ENCODE peak calls at places on chromosomes 16 and 17, in ten cellular contexts. One of them, this sample, is unnamed.

GRCh38 chr17:48542114-48542955 is 2.6 kb downstream of the HOXB2 start:
- DNase-seq in nephron progenitor cell: peak; percentile 41
- DNase-seq in 8988T: no peak
- DNase-seq in GM06990: no peak
- DNase-seq in neural crest cell: no peak
- DNase-seq in NCI-H1092: no peak
- DNase-seq in endothelial cell: no peak
- DNase-seq in CD8-positive, alpha-beta memory T cell: no peak
- DNase-seq in left colon: no peak
- DNase-seq in cardiac septum: peak; percentile 68
- DNase-seq in this sample: peak; percentile 60

GRCh38 chr17:61495161-61495857 is 43.1 kb downstream of the TBX4 start:
- DNase-seq in left colon: no peak
- DNase-seq in endothelial cell: no peak
- DNase-seq in NCI-H1092: no peak
- DNase-seq in CD8-positive, alpha-beta memory T cell: no peak
- DNase-seq in 8988T: no peak
- DNase-seq in GM06990: peak; percentile 14
- DNase-seq in neural crest cell: no peak
- DNase-seq in cardiac septum: no peak
- DNase-seq in nephron progenitor cell: no peak
- DNase-seq in this sample: peak; percentile 86

GRCh38 chr16:74099530-74099929 is 197.1 kb upstream of the PSMD7 start:
- DNase-seq in CD8-positive, alpha-beta memory T cell: no peak
- DNase-seq in endothelial cell: no peak
- DNase-seq in cardiac septum: no peak
- DNase-seq in NCI-H1092: no peak
- DNase-seq in left colon: no peak
- DNase-seq in GM06990: no peak
- DNase-seq in nephron progenitor cell: no peak
- DNase-seq in 8988T: no peak
- DNase-seq in neural crest cell: no peak
- DNase-seq in this sample: no peak

GRCh38 chr17:69418535-69418934 is 4.0 kb downstream of the MAP2K6 start:
- DNase-seq in endothelial cell: no peak
- DNase-seq in 8988T: no peak
- DNase-seq in cardiac septum: no peak
- DNase-seq in nephron progenitor cell: no peak
- DNase-seq in NCI-H1092: no peak
- DNase-seq in left colon: no peak
- DNase-seq in GM06990: no peak
- DNase-seq in neural crest cell: no peak
- DNase-seq in CD8-positive, alpha-beta memory T cell: no peak
- DNase-seq in this sample: no peak

GRCh38 chr16:58589311-58589890 is 40.2 kb downstream of the CNOT1 start:
- DNase-seq in endothelial cell: no peak
- DNase-seq in left colon: no peak
- DNase-seq in neural crest cell: no peak
- DNase-seq in 8988T: no peak
- DNase-seq in cardiac septum: no peak
- DNase-seq in GM06990: no peak
- DNase-seq in NCI-H1092: no peak
- DNase-seq in nephron progenitor cell: no peak
- DNase-seq in CD8-positive, alpha-beta memory T cell: no peak
- DNase-seq in this sample: no peak

GRCh38 chr17:15239471-15239870 is 25.7 kb downstream of the PMP22 start:
- DNase-seq in nephron progenitor cell: no peak
- DNase-seq in NCI-H1092: no peak
- DNase-seq in left colon: no peak
- DNase-seq in GM06990: no peak
- DNase-seq in CD8-positive, alpha-beta memory T cell: no peak
- DNase-seq in neural crest cell: no peak
- DNase-seq in endothelial cell: no peak
- DNase-seq in cardiac septum: no peak
- DNase-seq in 8988T: no peak
- DNase-seq in this sample: no peak

GRCh38 chr16:82034981-82035612 is at the start of gene HSD17B2:
- DNase-seq in cardiac septum: no peak
- DNase-seq in endothelial cell: no peak
- DNase-seq in 8988T: no peak
- DNase-seq in NCI-H1092: no peak
- DNase-seq in CD8-positive, alpha-beta memory T cell: no peak
- DNase-seq in neural crest cell: no peak
- DNase-seq in left colon: peak; percentile 73
- DNase-seq in GM06990: no peak
- DNase-seq in nephron progenitor cell: no peak
- DNase-seq in this sample: peak; percentile 90

GRCh38 chr17:31609331-31609730 is 217.9 kb downstream of the RAB11FIP4 start:
- DNase-seq in nephron progenitor cell: no peak
- DNase-seq in NCI-H1092: no peak
- DNase-seq in 8988T: no peak
- DNase-seq in endothelial cell: no peak
- DNase-seq in left colon: no peak
- DNase-seq in CD8-positive, alpha-beta memory T cell: no peak
- DNase-seq in neural crest cell: no peak
- DNase-seq in cardiac septum: no peak
- DNase-seq in GM06990: no peak
- DNase-seq in this sample: no peak

GRCh38 chr17:13806023-13806553 is 204.4 kb upstream of the HS3ST3A1 start:
- DNase-seq in cardiac septum: no peak
- DNase-seq in left colon: no peak
- DNase-seq in GM06990: no peak
- DNase-seq in endothelial cell: no peak
- DNase-seq in 8988T: no peak
- DNase-seq in nephron progenitor cell: no peak
- DNase-seq in CD8-positive, alpha-beta memory T cell: no peak
- DNase-seq in NCI-H1092: no peak
- DNase-seq in neural crest cell: no peak
- DNase-seq in this sample: peak; percentile 5

GRCh38 chr17:72592242-72592966 is 471.6 kb downstream of the SOX9 start:
- DNase-seq in left colon: peak; percentile 81
- DNase-seq in NCI-H1092: peak; percentile 77
- DNase-seq in 8988T: peak; percentile 83
- DNase-seq in endothelial cell: peak; percentile 78
- DNase-seq in nephron progenitor cell: peak; percentile 84
- DNase-seq in neural crest cell: peak; percentile 84
- DNase-seq in cardiac septum: no peak
- DNase-seq in GM06990: peak; percentile 68
- DNase-seq in CD8-positive, alpha-beta memory T cell: peak; percentile 4
- DNase-seq in this sample: peak; percentile 64

GRCh38 chr17:65023791-65024190 is 32.7 kb downstream of the GNA13 start:
- DNase-seq in 8988T: no peak
- DNase-seq in GM06990: no peak
- DNase-seq in left colon: no peak
- DNase-seq in CD8-positive, alpha-beta memory T cell: no peak
- DNase-seq in endothelial cell: no peak
- DNase-seq in cardiac septum: no peak
- DNase-seq in NCI-H1092: no peak
- DNase-seq in nephron progenitor cell: no peak
- DNase-seq in neural crest cell: no peak
- DNase-seq in this sample: no peak

GRCh38 chr16:88570691-88571092 is 489 bp downstream of the ZC3H18 start:
- DNase-seq in nephron progenitor cell: no peak
- DNase-seq in cardiac septum: no peak
- DNase-seq in GM06990: peak; percentile 61
- DNase-seq in neural crest cell: no peak
- DNase-seq in 8988T: no peak
- DNase-seq in left colon: peak; percentile 46
- DNase-seq in CD8-positive, alpha-beta memory T cell: peak; percentile 24
- DNase-seq in endothelial cell: peak; percentile 19
- DNase-seq in NCI-H1092: no peak
- DNase-seq in this sample: no peak

GRCh38 chr17:35022536-35023063 is 40.9 kb downstream of the RFFL start:
- DNase-seq in CD8-positive, alpha-beta memory T cell: peak; percentile 63
- DNase-seq in left colon: peak; percentile 42
- DNase-seq in NCI-H1092: peak; percentile 84
- DNase-seq in nephron progenitor cell: no peak
- DNase-seq in GM06990: peak; percentile 52
- DNase-seq in cardiac septum: peak; percentile 87
- DNase-seq in neural crest cell: no peak
- DNase-seq in endothelial cell: peak; percentile 41
- DNase-seq in 8988T: peak; percentile 57
- DNase-seq in this sample: peak; percentile 95

GRCh38 chr17:37084375-37084774 is 135.6 kb downstream of the AATF start:
- DNase-seq in CD8-positive, alpha-beta memory T cell: no peak
- DNase-seq in neural crest cell: no peak
- DNase-seq in GM06990: no peak
- DNase-seq in nephron progenitor cell: no peak
- DNase-seq in left colon: no peak
- DNase-seq in endothelial cell: no peak
- DNase-seq in 8988T: no peak
- DNase-seq in cardiac septum: no peak
- DNase-seq in NCI-H1092: no peak
- DNase-seq in this sample: no peak

GRCh38 chr16:26442333-26442732 is 624.4 kb upstream of the C16orf82 start:
- DNase-seq in CD8-positive, alpha-beta memory T cell: no peak
- DNase-seq in GM06990: no peak
- DNase-seq in 8988T: no peak
- DNase-seq in nephron progenitor cell: no peak
- DNase-seq in left colon: no peak
- DNase-seq in cardiac septum: no peak
- DNase-seq in endothelial cell: no peak
- DNase-seq in NCI-H1092: no peak
- DNase-seq in neural crest cell: no peak
- DNase-seq in this sample: no peak

GRCh38 chr17:81408049-81408448 is 12.8 kb downstream of the BAHCC1 start:
- DNase-seq in CD8-positive, alpha-beta memory T cell: no peak
- DNase-seq in neural crest cell: no peak
- DNase-seq in left colon: no peak
- DNase-seq in 8988T: no peak
- DNase-seq in endothelial cell: no peak
- DNase-seq in nephron progenitor cell: no peak
- DNase-seq in GM06990: no peak
- DNase-seq in NCI-H1092: no peak
- DNase-seq in cardiac septum: no peak
- DNase-seq in this sample: no peak

GRCh38 chr16:83045790-83046189 is 419.0 kb downstream of the CDH13 start:
- DNase-seq in neural crest cell: no peak
- DNase-seq in NCI-H1092: no peak
- DNase-seq in cardiac septum: no peak
- DNase-seq in endothelial cell: no peak
- DNase-seq in 8988T: no peak
- DNase-seq in left colon: no peak
- DNase-seq in GM06990: no peak
- DNase-seq in nephron progenitor cell: no peak
- DNase-seq in CD8-positive, alpha-beta memory T cell: no peak
- DNase-seq in this sample: no peak

GRCh38 chr16:3408561-3409197 is 7.7 kb downstream of the ZNF174 start:
- DNase-seq in NCI-H1092: no peak
- DNase-seq in neural crest cell: no peak
- DNase-seq in 8988T: no peak
- DNase-seq in cardiac septum: no peak
- DNase-seq in CD8-positive, alpha-beta memory T cell: no peak
- DNase-seq in nephron progenitor cell: no peak
- DNase-seq in GM06990: no peak
- DNase-seq in left colon: no peak
- DNase-seq in endothelial cell: no peak
- DNase-seq in this sample: no peak

GRCh38 chr17:79525793-79526677 is 84.8 kb downstream of the RBFOX3 start:
- DNase-seq in 8988T: no peak
- DNase-seq in cardiac septum: no peak
- DNase-seq in neural crest cell: no peak
- DNase-seq in NCI-H1092: no peak
- DNase-seq in endothelial cell: no peak
- DNase-seq in left colon: no peak
- DNase-seq in nephron progenitor cell: no peak
- DNase-seq in GM06990: no peak
- DNase-seq in CD8-positive, alpha-beta memory T cell: no peak
- DNase-seq in this sample: no peak

GRCh38 chr16:27446721-27447120 is 44.7 kb downstream of the IL21R start:
- DNase-seq in GM06990: no peak
- DNase-seq in endothelial cell: no peak
- DNase-seq in nephron progenitor cell: no peak
- DNase-seq in left colon: no peak
- DNase-seq in neural crest cell: no peak
- DNase-seq in CD8-positive, alpha-beta memory T cell: peak; percentile 81
- DNase-seq in 8988T: no peak
- DNase-seq in NCI-H1092: no peak
- DNase-seq in cardiac septum: no peak
- DNase-seq in this sample: no peak

GRCh38 chr16:14628806-14629611 is 1.1 kb downstream of the PARN start:
- DNase-seq in endothelial cell: no peak
- DNase-seq in left colon: peak; percentile 16
- DNase-seq in 8988T: no peak
- DNase-seq in neural crest cell: no peak
- DNase-seq in nephron progenitor cell: no peak
- DNase-seq in cardiac septum: no peak
- DNase-seq in NCI-H1092: no peak
- DNase-seq in GM06990: no peak
- DNase-seq in CD8-positive, alpha-beta memory T cell: peak; percentile 6
- DNase-seq in this sample: no peak